ENCODE peak calls at places on chromosomes 11 and 22, in seven cellular contexts. Z is WTC11, O is HCT116, B is A549, Y is HepG2, A is SK-N-SH, I is H1. H is an unnamed sample.

GRCh38 chr11:2194877-2195755 is 23.5 kb upstream of the TH start:
- DNase-seq in Z (peak), O (no peak), B (peak), Y (peak), A (peak), I (peak), H (peak)

GRCh38 chr11:128511712-128512111 is 75.6 kb downstream of the ETS1 start:
- DNase-seq in Z (no peak), O (no peak), B (no peak), Y (no peak), A (no peak), I (no peak), H (no peak)

GRCh38 chr11:2741377-2742131 is 41.8 kb upstream of the KCNQ1OT1 start:
- DNase-seq in Z (no peak), O (no peak), B (peak), Y (no peak), A (no peak), I (no peak), H (no peak)

GRCh38 chr22:43310798-43311197 is 32.4 kb downstream of the SCUBE1 start:
- DNase-seq in Z (no peak), O (no peak), B (no peak), Y (no peak), A (no peak), I (no peak), H (no peak)

GRCh38 chr11:26483101-26483500 is 89.0 kb downstream of the MUC15 start:
- DNase-seq in Z (no peak), O (no peak), B (no peak), Y (no peak), A (no peak), I (no peak), H (no peak)

GRCh38 chr22:25569983-25570382 is 5.5 kb downstream of the GRK3 start:
- DNase-seq in Z (no peak), O (no peak), B (no peak), Y (no peak), A (no peak), I (no peak), H (no peak)

GRCh38 chr22:22941831-22942510 is 54.4 kb downstream of the IGLL5 start:
- DNase-seq in Z (peak), O (no peak), B (no peak), Y (no peak), A (no peak), I (peak), H (no peak)

GRCh38 chr11:69880803-69881445 is 61.7 kb upstream of the FGF3 start:
- DNase-seq in Z (no peak), O (no peak), B (no peak), Y (no peak), A (no peak), I (no peak), H (no peak)

GRCh38 chr11:3929232-3929631 is 73.8 kb downstream of the STIM1 start:
- DNase-seq in Z (no peak), O (no peak), B (no peak), Y (no peak), A (no peak), I (no peak), H (no peak)

GRCh38 chr22:44369241-44369652 is 56.5 kb upstream of the SHISAL1 start:
- DNase-seq in Z (peak), O (no peak), B (no peak), Y (no peak), A (no peak), I (peak), H (no peak)

GRCh38 chr11:39367526-39367925 is 2091.9 kb downstream of the LRRC4C start:
- DNase-seq in Z (no peak), O (no peak), B (no peak), Y (no peak), A (no peak), I (no peak), H (no peak)

GRCh38 chr22:26673485-26673884 is 16.1 kb downstream of the MIAT start:
- DNase-seq in Z (no peak), O (no peak), B (no peak), Y (no peak), A (no peak), I (no peak), H (no peak)

GRCh38 chr11:706439-706956 is 467 bp downstream of the EPS8L2 start:
- DNase-seq in Z (no peak), O (no peak), B (peak), Y (no peak), A (no peak), I (peak), H (no peak)

GRCh38 chr11:45339754-45340519 is 53.8 kb upstream of the SYT13 start:
- DNase-seq in Z (peak), O (peak), B (peak), Y (peak), A (peak), I (peak), H (peak)

DNA sequence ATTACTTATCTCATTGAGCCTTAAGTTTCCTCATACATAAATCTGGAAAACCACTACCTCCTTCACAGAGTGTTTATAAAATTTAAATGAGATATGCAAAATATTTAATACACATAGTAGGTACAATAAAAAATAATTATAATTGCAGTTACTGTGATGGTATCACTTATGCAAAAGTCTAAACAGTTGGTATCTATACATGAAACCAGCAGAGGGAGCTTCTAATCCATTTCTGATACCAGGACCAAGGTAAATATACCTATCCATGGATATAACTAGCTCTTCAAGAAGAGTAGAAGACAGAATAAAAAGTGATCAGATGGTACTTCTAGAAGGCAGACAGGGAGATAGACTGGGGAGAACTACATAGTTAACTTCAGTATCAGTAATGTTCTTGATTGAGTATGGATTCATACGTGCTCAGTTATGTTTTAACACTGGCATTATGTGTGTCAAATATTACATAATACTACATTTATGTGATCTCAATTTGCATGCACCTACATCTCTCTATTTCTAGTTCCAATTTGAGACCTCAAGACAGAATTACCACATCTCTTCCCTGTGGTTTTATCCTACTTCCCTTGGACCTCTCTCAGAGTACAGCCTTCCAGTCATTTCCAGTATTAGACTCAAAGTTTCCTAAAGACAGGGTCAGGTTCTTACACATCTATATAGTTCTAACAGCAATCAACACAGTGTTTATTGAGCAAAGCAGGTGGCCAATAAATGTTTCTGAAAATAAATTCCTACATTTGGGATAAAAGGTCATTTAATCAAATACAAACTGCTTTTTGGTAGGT is 13.7 kb upstream of the TSG101 start:
- DNase-seq in Z (no peak), O (no peak), B (no peak), Y (peak), A (peak), I (no peak), H (peak)
- TF ChIP-seq MAX in Z (no peak), O (no peak), B (no peak), Y (no peak), A (no peak), I (no peak), H (no peak)

GRCh38 chr11:85809881-85810280 is 1.1 kb downstream of the SYTL2 start:
- DNase-seq in Z (peak), O (no peak), B (no peak), Y (peak), A (peak), I (peak), H (peak)

GRCh38 chr11:85811624-85812023 is 683 bp upstream of the SYTL2 start:
- DNase-seq in Z (no peak), O (no peak), B (no peak), Y (no peak), A (no peak), I (no peak), H (no peak)

GRCh38 chr11:85810521-85810870 is 445 bp downstream of the SYTL2 start:
- DNase-seq in Z (peak), O (no peak), B (no peak), Y (no peak), A (no peak), I (peak), H (no peak)

GRCh38 chr11:85809191-85809590 is 1.8 kb downstream of the SYTL2 start:
- DNase-seq in Z (no peak), O (no peak), B (no peak), Y (no peak), A (no peak), I (no peak), H (no peak)

DNA sequence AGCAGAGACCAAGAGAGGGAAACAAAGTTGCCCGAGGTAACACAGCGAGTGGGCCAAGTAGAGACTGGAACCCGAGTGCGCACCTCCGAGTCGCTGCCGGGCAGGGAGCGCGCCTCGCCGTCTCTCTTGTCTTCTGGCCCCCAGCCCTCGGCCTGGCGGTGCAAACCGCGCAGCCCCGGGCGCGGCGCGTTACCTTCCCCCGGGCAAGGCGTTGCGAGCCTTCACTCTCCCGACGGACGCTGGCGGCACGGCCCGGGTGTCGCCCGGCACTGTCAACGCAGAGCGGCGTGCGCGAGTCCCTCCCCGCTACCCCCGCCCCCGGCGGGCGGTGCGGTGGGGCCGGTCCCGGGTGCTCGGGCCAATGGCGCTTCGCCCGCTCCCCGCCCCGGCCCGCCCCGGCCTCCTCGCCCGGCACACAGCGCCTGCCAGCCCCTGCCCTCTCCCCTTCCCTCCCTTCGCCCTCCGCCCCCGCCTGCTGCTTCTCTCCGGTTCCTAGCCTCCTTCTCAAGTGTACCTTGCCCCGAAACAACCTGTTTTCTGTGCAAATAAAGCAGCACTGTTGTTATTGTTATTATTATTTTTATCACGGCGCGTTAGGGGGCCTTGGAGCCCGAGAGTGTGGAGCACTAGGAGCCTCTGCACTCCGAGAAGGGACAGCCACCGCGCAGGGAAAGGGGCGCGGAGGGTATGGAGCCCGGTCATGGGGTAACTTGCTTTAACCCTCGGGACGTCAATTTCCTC is at the start of gene SYTL2:
- DNase-seq in Z (peak), O (no peak), B (peak), Y (peak), A (peak), I (peak), H (peak)
- TF ChIP-seq MAX in Z (peak), O (peak), B (peak), Y (peak), A (peak), I (peak), H (no peak)

DNA sequence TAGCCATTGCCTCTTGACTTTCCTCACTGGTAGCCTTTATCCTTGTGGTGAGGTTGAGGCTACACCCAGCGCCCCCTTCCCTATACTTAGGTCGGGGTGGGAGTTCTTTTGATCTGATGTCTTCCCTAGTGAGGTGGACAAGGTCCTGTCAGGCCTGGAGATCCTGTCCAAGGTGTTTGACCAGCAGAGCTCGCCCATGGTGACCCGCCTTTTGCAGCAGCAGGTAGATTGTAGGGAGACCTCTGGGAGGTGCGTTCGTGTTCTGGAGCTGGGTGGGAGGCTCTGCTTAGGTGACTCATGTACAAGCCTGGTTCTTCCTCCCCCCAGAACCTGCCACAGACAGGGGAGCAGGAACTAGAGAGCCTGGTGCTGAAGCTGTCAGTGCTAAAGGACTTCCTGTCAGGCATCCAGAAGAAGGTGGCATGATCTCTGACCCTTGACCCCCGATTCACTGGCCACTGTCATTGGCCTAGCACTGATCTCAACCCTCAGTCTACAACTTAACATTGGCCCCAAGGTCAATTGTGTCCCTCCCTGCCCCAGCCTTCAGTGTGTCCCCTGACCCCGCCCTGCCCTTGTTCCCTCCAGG is 4.9 kb downstream of the INPPL1 start:
- DNase-seq in Z (no peak), O (no peak), B (no peak), Y (no peak), A (no peak), I (peak), H (no peak)
- TF ChIP-seq MAX in Z (no peak), O (no peak), B (no peak), Y (no peak), A (no peak), I (no peak), H (no peak)

GRCh38 chr22:36440429-36441002 is 40.9 kb downstream of the TXN2 start:
- DNase-seq in Z (no peak), O (no peak), B (no peak), Y (no peak), A (no peak), I (no peak), H (no peak)
- TF ChIP-seq MAX in Z (no peak), O (no peak), B (no peak), Y (no peak), A (no peak), I (no peak), H (no peak)

GRCh38 chr11:123672568-123672967 is 18.1 kb upstream of the SCN3B start:
- DNase-seq in Z (no peak), O (no peak), B (no peak), Y (no peak), A (peak), I (no peak), H (no peak)
- TF ChIP-seq MAX in Z (no peak), O (no peak), B (no peak), Y (no peak), A (no peak), I (no peak), H (no peak)